ENCODE peak calls at places on chromosomes 3 and 15, in ten cellular contexts. One of them, this sample, is unnamed.
A peak's percentile ranks its signal among the peaks of the same experiment; 100 is the strongest.

GRCh38 chr3:49132437-49133225 is at the start of gene LAMB2:
- DNase-seq in stomach: peak; percentile 77
- DNase-seq in cardiac fibroblast: peak; percentile 80
- DNase-seq in NCI-H2081: peak; percentile 29
- DNase-seq in COLO829: peak; percentile 86
- DNase-seq in AG08395: peak; percentile 80
- DNase-seq in NCI-H1930: peak; percentile 11
- DNase-seq in T47D: peak; percentile 86
- DNase-seq in type B pancreatic cell: no peak
- DNase-seq in HT1080: peak; percentile 81
- DNase-seq in this sample: peak; percentile 47

GRCh38 chr3:14144423-14145075 is 19.7 kb downstream of the TMEM43 start:
- DNase-seq in type B pancreatic cell: no peak
- DNase-seq in cardiac fibroblast: peak; percentile 99
- DNase-seq in HT1080: peak; percentile 97
- DNase-seq in COLO829: peak; percentile 95
- DNase-seq in AG08395: peak; percentile 98
- DNase-seq in stomach: peak; percentile 67
- DNase-seq in T47D: peak; percentile 93
- DNase-seq in NCI-H1930: no peak
- DNase-seq in NCI-H2081: peak; percentile 3
- DNase-seq in this sample: peak; percentile 90

GRCh38 chr3:36707623-36708409 is 56.5 kb downstream of the DCLK3 start:
- DNase-seq in COLO829: peak; percentile 35
- DNase-seq in HT1080: peak; percentile 86
- DNase-seq in AG08395: peak; percentile 83
- DNase-seq in NCI-H2081: no peak
- DNase-seq in NCI-H1930: no peak
- DNase-seq in T47D: peak; percentile 15
- DNase-seq in type B pancreatic cell: no peak
- DNase-seq in stomach: no peak
- DNase-seq in cardiac fibroblast: peak; percentile 73
- DNase-seq in this sample: no peak

GRCh38 chr3:148924572-148924971 is 59.5 kb downstream of the CPA3 start:
- DNase-seq in type B pancreatic cell: no peak
- DNase-seq in T47D: no peak
- DNase-seq in NCI-H1930: no peak
- DNase-seq in COLO829: peak; percentile 73
- DNase-seq in AG08395: peak; percentile 17
- DNase-seq in HT1080: peak; percentile 38
- DNase-seq in NCI-H2081: no peak
- DNase-seq in stomach: no peak
- DNase-seq in cardiac fibroblast: peak; percentile 55
- DNase-seq in this sample: peak; percentile 24

GRCh38 chr15:97235285-97235985 is 725.1 kb upstream of the ARRDC4 start:
- DNase-seq in NCI-H1930: no peak
- DNase-seq in type B pancreatic cell: no peak
- DNase-seq in HT1080: peak; percentile 17
- DNase-seq in COLO829: peak; percentile 80
- DNase-seq in stomach: peak; percentile 64
- DNase-seq in cardiac fibroblast: peak; percentile 71
- DNase-seq in T47D: peak; percentile 71
- DNase-seq in AG08395: peak; percentile 61
- DNase-seq in NCI-H2081: peak; percentile 76
- DNase-seq in this sample: peak; percentile 8

GRCh38 chr3:96931491-96931890 is 117.1 kb downstream of the EPHA6 start:
- DNase-seq in stomach: no peak
- DNase-seq in type B pancreatic cell: no peak
- DNase-seq in NCI-H2081: peak; percentile 6
- DNase-seq in HT1080: no peak
- DNase-seq in COLO829: no peak
- DNase-seq in cardiac fibroblast: peak; percentile 10
- DNase-seq in NCI-H1930: peak; percentile 14
- DNase-seq in AG08395: no peak
- DNase-seq in T47D: no peak
- DNase-seq in this sample: no peak

GRCh38 chr3:39935261-39935660 is 125.9 kb downstream of the MYRIP start:
- DNase-seq in T47D: no peak
- DNase-seq in cardiac fibroblast: no peak
- DNase-seq in NCI-H2081: no peak
- DNase-seq in HT1080: no peak
- DNase-seq in type B pancreatic cell: no peak
- DNase-seq in NCI-H1930: no peak
- DNase-seq in stomach: no peak
- DNase-seq in COLO829: no peak
- DNase-seq in AG08395: no peak
- DNase-seq in this sample: no peak

GRCh38 chr3:187006884-187007630 is 76.7 kb downstream of the ST6GAL1 start:
- DNase-seq in T47D: no peak
- DNase-seq in type B pancreatic cell: no peak
- DNase-seq in cardiac fibroblast: no peak
- DNase-seq in AG08395: no peak
- DNase-seq in stomach: no peak
- DNase-seq in COLO829: no peak
- DNase-seq in HT1080: peak; percentile 29
- DNase-seq in NCI-H2081: no peak
- DNase-seq in NCI-H1930: no peak
- DNase-seq in this sample: no peak

GRCh38 chr15:74451861-74452835 is 8.8 kb downstream of the UBL7 start:
- DNase-seq in type B pancreatic cell: no peak
- DNase-seq in NCI-H2081: no peak
- DNase-seq in NCI-H1930: no peak
- DNase-seq in COLO829: no peak
- DNase-seq in HT1080: no peak
- DNase-seq in AG08395: no peak
- DNase-seq in stomach: no peak
- DNase-seq in T47D: no peak
- DNase-seq in cardiac fibroblast: no peak
- DNase-seq in this sample: no peak

GRCh38 chr3:194588741-194589140 is 44.5 kb downstream of the TMEM44 start:
- DNase-seq in NCI-H1930: no peak
- DNase-seq in cardiac fibroblast: peak; percentile 23
- DNase-seq in COLO829: no peak
- DNase-seq in AG08395: no peak
- DNase-seq in HT1080: no peak
- DNase-seq in NCI-H2081: no peak
- DNase-seq in type B pancreatic cell: no peak
- DNase-seq in stomach: no peak
- DNase-seq in T47D: no peak
- DNase-seq in this sample: no peak

GRCh38 chr3:66565301-66565700 is 64.5 kb upstream of the LRIG1 start:
- DNase-seq in type B pancreatic cell: no peak
- DNase-seq in cardiac fibroblast: no peak
- DNase-seq in stomach: no peak
- DNase-seq in NCI-H1930: no peak
- DNase-seq in AG08395: no peak
- DNase-seq in T47D: no peak
- DNase-seq in HT1080: no peak
- DNase-seq in COLO829: no peak
- DNase-seq in NCI-H2081: no peak
- DNase-seq in this sample: no peak

GRCh38 chr3:95134693-95135375 is 1072.0 kb downstream of the NSUN3 start:
- DNase-seq in AG08395: no peak
- DNase-seq in COLO829: no peak
- DNase-seq in type B pancreatic cell: no peak
- DNase-seq in cardiac fibroblast: no peak
- DNase-seq in NCI-H1930: no peak
- DNase-seq in stomach: no peak
- DNase-seq in HT1080: no peak
- DNase-seq in NCI-H2081: no peak
- DNase-seq in T47D: no peak
- DNase-seq in this sample: peak; percentile 10

GRCh38 chr15:78392430-78392829 is 45.6 kb upstream of the IREB2 start:
- DNase-seq in cardiac fibroblast: no peak
- DNase-seq in T47D: peak; percentile 21
- DNase-seq in type B pancreatic cell: no peak
- DNase-seq in NCI-H2081: peak; percentile 91
- DNase-seq in COLO829: no peak
- DNase-seq in HT1080: no peak
- DNase-seq in AG08395: no peak
- DNase-seq in stomach: peak; percentile 73
- DNase-seq in NCI-H1930: no peak
- DNase-seq in this sample: no peak

GRCh38 chr3:162400697-162401096 is 904.1 kb downstream of the OTOL1 start:
- DNase-seq in type B pancreatic cell: no peak
- DNase-seq in NCI-H2081: no peak
- DNase-seq in T47D: no peak
- DNase-seq in NCI-H1930: no peak
- DNase-seq in AG08395: no peak
- DNase-seq in cardiac fibroblast: peak; percentile 13
- DNase-seq in COLO829: no peak
- DNase-seq in stomach: no peak
- DNase-seq in HT1080: no peak
- DNase-seq in this sample: no peak

GRCh38 chr15:57550640-57551039 is 41.1 kb upstream of the MYZAP start:
- DNase-seq in HT1080: no peak
- DNase-seq in type B pancreatic cell: no peak
- DNase-seq in COLO829: no peak
- DNase-seq in stomach: peak; percentile 96
- DNase-seq in AG08395: no peak
- DNase-seq in T47D: peak; percentile 66
- DNase-seq in NCI-H2081: no peak
- DNase-seq in NCI-H1930: no peak
- DNase-seq in cardiac fibroblast: peak; percentile 18
- DNase-seq in this sample: no peak

GRCh38 chr3:108664266-108664665 is 74.7 kb downstream of the DZIP3 start:
- DNase-seq in HT1080: peak; percentile 6
- DNase-seq in NCI-H1930: no peak
- DNase-seq in stomach: no peak
- DNase-seq in NCI-H2081: no peak
- DNase-seq in cardiac fibroblast: no peak
- DNase-seq in AG08395: no peak
- DNase-seq in type B pancreatic cell: no peak
- DNase-seq in T47D: no peak
- DNase-seq in COLO829: no peak
- DNase-seq in this sample: no peak

GRCh38 chr15:40764766-40765136 is 883 bp downstream of the GCHFR start:
- DNase-seq in type B pancreatic cell: no peak
- DNase-seq in AG08395: no peak
- DNase-seq in COLO829: no peak
- DNase-seq in stomach: no peak
- DNase-seq in NCI-H1930: no peak
- DNase-seq in T47D: no peak
- DNase-seq in HT1080: no peak
- DNase-seq in cardiac fibroblast: no peak
- DNase-seq in NCI-H2081: no peak
- DNase-seq in this sample: no peak

GRCh38 chr3:66035763-66036477 is 2.8 kb downstream of the MAGI1 start:
- DNase-seq in T47D: peak; percentile 28
- DNase-seq in NCI-H2081: no peak
- DNase-seq in AG08395: no peak
- DNase-seq in stomach: no peak
- DNase-seq in COLO829: no peak
- DNase-seq in NCI-H1930: no peak
- DNase-seq in HT1080: no peak
- DNase-seq in cardiac fibroblast: no peak
- DNase-seq in type B pancreatic cell: no peak
- DNase-seq in this sample: no peak

GRCh38 chr3:172513488-172513887 is 9.7 kb downstream of the TNFSF10 start:
- DNase-seq in NCI-H2081: no peak
- DNase-seq in type B pancreatic cell: no peak
- DNase-seq in cardiac fibroblast: peak; percentile 85
- DNase-seq in HT1080: no peak
- DNase-seq in T47D: no peak
- DNase-seq in NCI-H1930: no peak
- DNase-seq in AG08395: no peak
- DNase-seq in COLO829: no peak
- DNase-seq in stomach: no peak
- DNase-seq in this sample: no peak

GRCh38 chr3:164879201-164879600 is 199.1 kb downstream of the SI start:
- DNase-seq in stomach: no peak
- DNase-seq in HT1080: peak; percentile 44
- DNase-seq in COLO829: no peak
- DNase-seq in type B pancreatic cell: no peak
- DNase-seq in AG08395: no peak
- DNase-seq in T47D: no peak
- DNase-seq in NCI-H2081: no peak
- DNase-seq in cardiac fibroblast: no peak
- DNase-seq in NCI-H1930: no peak
- DNase-seq in this sample: no peak

GRCh38 chr3:94587291-94587690 is 524.4 kb downstream of the NSUN3 start:
- DNase-seq in AG08395: no peak
- DNase-seq in NCI-H2081: no peak
- DNase-seq in COLO829: no peak
- DNase-seq in NCI-H1930: no peak
- DNase-seq in cardiac fibroblast: no peak
- DNase-seq in T47D: peak; percentile 72
- DNase-seq in stomach: no peak
- DNase-seq in type B pancreatic cell: no peak
- DNase-seq in HT1080: no peak
- DNase-seq in this sample: no peak

GRCh38 chr15:69138963-69139362 is 21.5 kb upstream of the GLCE start:
- DNase-seq in T47D: no peak
- DNase-seq in COLO829: no peak
- DNase-seq in NCI-H1930: no peak
- DNase-seq in HT1080: no peak
- DNase-seq in stomach: no peak
- DNase-seq in AG08395: no peak
- DNase-seq in NCI-H2081: no peak
- DNase-seq in cardiac fibroblast: no peak
- DNase-seq in type B pancreatic cell: no peak
- DNase-seq in this sample: no peak

GRCh38 chr3:100062665-100063064 is 51.6 kb downstream of the FILIP1L start:
- DNase-seq in NCI-H1930: no peak
- DNase-seq in cardiac fibroblast: no peak
- DNase-seq in HT1080: no peak
- DNase-seq in AG08395: no peak
- DNase-seq in type B pancreatic cell: no peak
- DNase-seq in T47D: no peak
- DNase-seq in COLO829: no peak
- DNase-seq in stomach: no peak
- DNase-seq in NCI-H2081: no peak
- DNase-seq in this sample: no peak

GRCh38 chr3:25448750-25449684 is 21.0 kb downstream of the RARB start:
- DNase-seq in type B pancreatic cell: no peak
- DNase-seq in stomach: peak; percentile 86
- DNase-seq in HT1080: peak; percentile 18
- DNase-seq in T47D: peak; percentile 69
- DNase-seq in NCI-H2081: peak; percentile 60
- DNase-seq in cardiac fibroblast: peak; percentile 73
- DNase-seq in COLO829: peak; percentile 75
- DNase-seq in NCI-H1930: no peak
- DNase-seq in AG08395: peak; percentile 60
- DNase-seq in this sample: no peak

GRCh38 chr15:55990986-55991385 is 2.4 kb downstream of the NEDD4 start:
- DNase-seq in AG08395: no peak
- DNase-seq in NCI-H2081: no peak
- DNase-seq in cardiac fibroblast: no peak
- DNase-seq in T47D: no peak
- DNase-seq in NCI-H1930: no peak
- DNase-seq in type B pancreatic cell: no peak
- DNase-seq in COLO829: no peak
- DNase-seq in HT1080: no peak
- DNase-seq in stomach: no peak
- DNase-seq in this sample: no peak

GRCh38 chr15:62390793-62391543 is 225.9 kb upstream of the C2CD4B start:
- DNase-seq in cardiac fibroblast: peak; percentile 60
- DNase-seq in T47D: peak; percentile 36
- DNase-seq in HT1080: peak; percentile 41
- DNase-seq in stomach: peak; percentile 43
- DNase-seq in COLO829: no peak
- DNase-seq in type B pancreatic cell: peak; percentile 71
- DNase-seq in AG08395: peak; percentile 42
- DNase-seq in NCI-H1930: peak; percentile 7
- DNase-seq in NCI-H2081: no peak
- DNase-seq in this sample: no peak

GRCh38 chr15:40097096-40097967 is 11.3 kb downstream of the BMF start:
- DNase-seq in AG08395: no peak
- DNase-seq in COLO829: no peak
- DNase-seq in HT1080: no peak
- DNase-seq in NCI-H1930: no peak
- DNase-seq in stomach: no peak
- DNase-seq in T47D: no peak
- DNase-seq in type B pancreatic cell: no peak
- DNase-seq in cardiac fibroblast: no peak
- DNase-seq in NCI-H2081: no peak
- DNase-seq in this sample: no peak

GRCh38 chr3:134483195-134483890 is 2.4 kb downstream of the ANAPC13 start:
- DNase-seq in NCI-H2081: no peak
- DNase-seq in stomach: no peak
- DNase-seq in type B pancreatic cell: no peak
- DNase-seq in HT1080: peak; percentile 96
- DNase-seq in cardiac fibroblast: peak; percentile 92
- DNase-seq in NCI-H1930: no peak
- DNase-seq in AG08395: peak; percentile 67
- DNase-seq in COLO829: no peak
- DNase-seq in T47D: no peak
- DNase-seq in this sample: peak; percentile 86